ENCODE peak calls at places on chromosomes 16 and 17, in six cellular contexts. One of them, this sample, is unnamed.
A peak's percentile ranks its signal among the peaks of the same experiment; 100 is the strongest.

GRCh38 chr17:27929990-27930389 is 36.8 kb upstream of the LYRM9 start:
- DNase-seq in GM12878: no peak
- DNase-seq in HepG2: no peak
- DNase-seq in SK-N-SH: no peak
- DNase-seq in HCT116: no peak
- DNase-seq in K562: no peak
- DNase-seq in this sample: no peak

GRCh38 chr17:32486091-32486700 is 597 bp upstream of the CDK5R1 start:
- DNase-seq in GM12878: no peak
- DNase-seq in K562: peak; percentile 93
- DNase-seq in HCT116: peak; percentile 43
- DNase-seq in SK-N-SH: peak; percentile 96
- DNase-seq in HepG2: peak; percentile 49
- DNase-seq in this sample: peak; percentile 91

GRCh38 chr17:48552453-48553189 is 7.7 kb upstream of the HOXB2 start:
- DNase-seq in HCT116: no peak
- DNase-seq in GM12878: no peak
- DNase-seq in SK-N-SH: no peak
- DNase-seq in HepG2: no peak
- DNase-seq in K562: no peak
- DNase-seq in this sample: peak; percentile 43

GRCh38 chr17:63405741-63406261 is 40.3 kb downstream of the CYB561 start:
- DNase-seq in HCT116: peak; percentile 62
- DNase-seq in GM12878: no peak
- DNase-seq in HepG2: peak; percentile 67
- DNase-seq in SK-N-SH: peak; percentile 54
- DNase-seq in K562: peak; percentile 42
- DNase-seq in this sample: peak; percentile 80

GRCh38 chr17:34245496-34245895 is 9.6 kb upstream of the CCL2 start:
- DNase-seq in HepG2: no peak
- DNase-seq in SK-N-SH: no peak
- DNase-seq in HCT116: no peak
- DNase-seq in K562: no peak
- DNase-seq in GM12878: no peak
- DNase-seq in this sample: no peak

GRCh38 chr17:70519300-70519699 is 350.0 kb downstream of the KCNJ2 start:
- DNase-seq in HCT116: no peak
- DNase-seq in HepG2: no peak
- DNase-seq in SK-N-SH: no peak
- DNase-seq in K562: no peak
- DNase-seq in GM12878: no peak
- DNase-seq in this sample: no peak

GRCh38 chr17:39754161-39754957 is 16.6 kb downstream of the GRB7 start:
- DNase-seq in SK-N-SH: peak; percentile 98
- DNase-seq in K562: peak; percentile 96
- DNase-seq in GM12878: peak; percentile 87
- DNase-seq in HepG2: peak; percentile 87
- DNase-seq in HCT116: peak; percentile 73
- DNase-seq in this sample: peak; percentile 86

GRCh38 chr17:16923097-16923903 is 48.6 kb downstream of the TNFRSF13B start:
- DNase-seq in HepG2: no peak
- DNase-seq in HCT116: no peak
- DNase-seq in K562: no peak
- DNase-seq in GM12878: no peak
- DNase-seq in SK-N-SH: no peak
- DNase-seq in this sample: no peak

GRCh38 chr16:77986021-77986420 is 36.3 kb upstream of the CLEC3A start:
- DNase-seq in GM12878: no peak
- DNase-seq in K562: no peak
- DNase-seq in HCT116: no peak
- DNase-seq in SK-N-SH: no peak
- DNase-seq in HepG2: no peak
- DNase-seq in this sample: no peak

GRCh38 chr16:65224471-65224870 is 102.6 kb upstream of the CDH11 start:
- DNase-seq in K562: no peak
- DNase-seq in GM12878: no peak
- DNase-seq in SK-N-SH: no peak
- DNase-seq in HepG2: no peak
- DNase-seq in HCT116: no peak
- DNase-seq in this sample: no peak

GRCh38 chr16:84475643-84476240 is 28.7 kb downstream of the MEAK7 start:
- DNase-seq in SK-N-SH: no peak
- DNase-seq in HepG2: peak; percentile 52
- DNase-seq in GM12878: no peak
- DNase-seq in K562: no peak
- DNase-seq in HCT116: no peak
- DNase-seq in this sample: no peak

DNA sequence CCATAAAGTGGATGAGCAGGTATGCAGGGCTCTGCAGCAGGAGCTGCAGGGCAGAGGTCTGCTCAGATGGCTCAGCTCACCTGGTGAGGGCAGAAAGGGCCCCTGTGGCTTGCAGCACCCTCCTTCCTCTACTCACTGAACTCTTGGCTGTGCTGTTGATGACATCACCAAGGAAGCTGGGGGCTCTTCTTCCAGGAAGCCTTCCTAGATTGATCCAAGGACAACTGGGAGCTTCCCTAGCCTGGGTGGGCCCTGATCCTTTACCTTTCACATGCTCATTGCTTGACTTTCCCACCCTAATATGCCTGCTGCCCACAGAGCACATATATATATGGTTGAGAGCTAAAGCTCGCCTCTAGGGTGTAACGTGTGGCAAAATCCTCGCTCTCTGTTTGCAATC is 2.5 kb downstream of the KIF19 start:
- DNase-seq in SK-N-SH: no peak
- DNase-seq in GM12878: no peak
- DNase-seq in HCT116: no peak
- DNase-seq in K562: no peak
- DNase-seq in HepG2: no peak
- DNase-seq in this sample: no peak
- TF ChIP-seq JUND in SK-N-SH: no peak
- TF ChIP-seq JUND in GM12878: no peak
- TF ChIP-seq JUND in HCT116: no peak
- TF ChIP-seq JUND in K562: no peak
- TF ChIP-seq JUND in HepG2: no peak
- TF ChIP-seq JUND in this sample: no peak

GRCh38 chr17:6671431-6671830 is 19.9 kb downstream of the C17orf100 start:
- DNase-seq in HepG2: no peak
- DNase-seq in SK-N-SH: no peak
- DNase-seq in HCT116: no peak
- DNase-seq in GM12878: no peak
- DNase-seq in K562: no peak
- DNase-seq in this sample: no peak

GRCh38 chr17:6669479-6670212 is 18.1 kb downstream of the C17orf100 start:
- DNase-seq in K562: no peak
- DNase-seq in SK-N-SH: no peak
- DNase-seq in GM12878: no peak
- DNase-seq in HCT116: peak; percentile 80
- DNase-seq in HepG2: no peak
- DNase-seq in this sample: no peak

GRCh38 chr17:6668727-6669425 is 17.3 kb downstream of the C17orf100 start:
- DNase-seq in GM12878: no peak
- DNase-seq in SK-N-SH: no peak
- DNase-seq in HepG2: peak; percentile 65
- DNase-seq in K562: no peak
- DNase-seq in HCT116: no peak
- DNase-seq in this sample: no peak

GRCh38 chr17:6670571-6670970 is 19.0 kb downstream of the C17orf100 start:
- DNase-seq in GM12878: no peak
- DNase-seq in SK-N-SH: no peak
- DNase-seq in HepG2: no peak
- DNase-seq in K562: no peak
- DNase-seq in HCT116: no peak
- DNase-seq in this sample: no peak

GRCh38 chr17:6670999-6671398 is 19.4 kb downstream of the C17orf100 start:
- DNase-seq in HepG2: no peak
- DNase-seq in SK-N-SH: no peak
- DNase-seq in K562: no peak
- DNase-seq in HCT116: no peak
- DNase-seq in GM12878: no peak
- DNase-seq in this sample: no peak
- TF ChIP-seq JUND in HepG2: no peak
- TF ChIP-seq JUND in SK-N-SH: no peak
- TF ChIP-seq JUND in K562: no peak
- TF ChIP-seq JUND in HCT116: no peak
- TF ChIP-seq JUND in GM12878: no peak
- TF ChIP-seq JUND in this sample: no peak

DNA sequence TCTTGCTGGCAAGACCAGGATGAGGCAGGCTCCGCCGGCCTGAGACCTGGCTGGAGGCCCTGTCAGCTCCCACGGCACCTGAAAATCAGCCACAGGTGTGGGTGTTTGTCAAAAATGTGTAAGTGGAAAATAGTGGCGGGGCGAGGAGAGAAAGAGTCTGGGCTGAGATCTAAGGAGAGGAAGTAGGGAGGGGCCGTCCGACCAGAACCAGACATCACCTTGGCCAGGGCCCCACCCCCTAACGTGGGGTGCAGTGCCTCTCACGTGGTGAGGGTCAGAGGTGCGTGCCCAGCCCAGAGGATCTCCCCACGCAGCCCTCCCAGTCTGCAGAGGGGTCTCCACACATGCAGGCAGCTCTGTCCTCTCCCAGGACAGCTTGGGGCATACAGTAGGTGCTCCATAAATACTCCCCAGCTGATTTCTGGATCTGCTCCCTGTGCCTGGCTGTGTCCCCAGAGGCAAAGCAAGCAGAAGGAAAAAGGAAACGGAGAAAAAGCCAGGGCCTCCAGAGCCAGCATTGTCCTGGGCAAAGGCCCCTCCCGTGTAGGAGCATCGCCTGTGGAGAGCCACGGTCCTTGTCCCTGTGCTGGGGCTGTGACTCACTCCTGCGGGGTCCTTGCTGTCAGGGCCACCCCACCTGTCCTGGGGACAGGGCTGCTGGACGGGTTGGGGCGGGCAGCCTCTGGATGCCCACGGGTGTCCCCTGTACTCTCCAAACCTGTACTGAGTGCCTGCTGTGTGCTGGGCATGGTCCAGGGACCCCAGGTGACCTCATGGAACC is 16.7 kb downstream of the ZFPM1 start:
- DNase-seq in HepG2: no peak
- DNase-seq in HCT116: no peak
- DNase-seq in K562: no peak
- DNase-seq in GM12878: no peak
- DNase-seq in SK-N-SH: no peak
- DNase-seq in this sample: no peak
- TF ChIP-seq JUND in HepG2: no peak
- TF ChIP-seq JUND in HCT116: no peak
- TF ChIP-seq JUND in K562: no peak
- TF ChIP-seq JUND in GM12878: no peak
- TF ChIP-seq JUND in SK-N-SH: no peak
- TF ChIP-seq JUND in this sample: no peak

GRCh38 chr16:60299345-60299744 is 1565.2 kb upstream of the GOT2 start:
- DNase-seq in HepG2: no peak
- DNase-seq in HCT116: no peak
- DNase-seq in SK-N-SH: no peak
- DNase-seq in K562: no peak
- DNase-seq in GM12878: no peak
- DNase-seq in this sample: no peak
- TF ChIP-seq JUND in HepG2: no peak
- TF ChIP-seq JUND in HCT116: no peak
- TF ChIP-seq JUND in SK-N-SH: no peak
- TF ChIP-seq JUND in K562: no peak
- TF ChIP-seq JUND in GM12878: no peak
- TF ChIP-seq JUND in this sample: no peak

DNA sequence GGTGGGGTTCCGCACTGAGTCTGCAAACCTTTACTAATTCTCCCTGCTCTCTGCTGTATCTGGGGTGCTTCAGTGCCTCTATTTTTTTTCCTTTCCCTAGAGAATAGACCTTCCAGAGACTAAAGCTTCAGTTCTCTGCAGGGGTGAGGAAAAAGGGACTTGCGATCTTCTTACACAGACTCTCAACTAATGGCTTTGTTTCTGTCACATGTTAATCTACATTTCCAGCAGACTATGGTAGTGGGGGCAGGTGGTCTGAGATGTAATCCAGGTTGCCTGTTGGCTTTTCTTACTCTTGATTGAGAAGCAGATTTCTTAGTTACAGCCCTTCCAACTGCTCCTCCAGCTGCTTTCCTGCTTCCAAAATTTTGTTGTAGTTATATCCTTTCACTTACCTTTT is 229.0 kb upstream of the NLRP1 start:
- DNase-seq in HepG2: no peak
- DNase-seq in SK-N-SH: no peak
- DNase-seq in GM12878: no peak
- DNase-seq in K562: no peak
- DNase-seq in HCT116: no peak
- DNase-seq in this sample: no peak
- TF ChIP-seq JUND in HepG2: no peak
- TF ChIP-seq JUND in SK-N-SH: no peak
- TF ChIP-seq JUND in GM12878: no peak
- TF ChIP-seq JUND in K562: no peak
- TF ChIP-seq JUND in HCT116: no peak
- TF ChIP-seq JUND in this sample: no peak

GRCh38 chr17:7445011-7445927 is at the start of gene CHRNB1:
- DNase-seq in GM12878: no peak
- DNase-seq in HCT116: peak; percentile 52
- DNase-seq in K562: peak; percentile 90
- DNase-seq in HepG2: peak; percentile 85
- DNase-seq in SK-N-SH: peak; percentile 94
- DNase-seq in this sample: no peak
- TF ChIP-seq JUND in GM12878: no peak
- TF ChIP-seq JUND in HCT116: no peak
- TF ChIP-seq JUND in K562: no peak
- TF ChIP-seq JUND in HepG2: no peak
- TF ChIP-seq JUND in SK-N-SH: no peak
- TF ChIP-seq JUND in this sample: no peak